ENCODE peak calls at places on chromosomes 3 and 15, in ten cellular contexts. G is fibroblast of lung; B is H9; J is HEK293T; Q is NCI-H69; Z is HFFc6; A is occipital lobe; E is GM12878; N is germinal center; I is stimulated activated naive CD4-positive, alpha-beta T cell. H is an unnamed sample.
A peak's percentile ranks its signal among the peaks of the same experiment; 100 is the strongest.

GRCh38 chr3:129485681-129486056 is 42.8 kb upstream of the RHO start:
- DNase-seq in G (peak; percentile 100), B (no peak), J (no peak), Q (no peak), Z (peak; percentile 99), A (peak; percentile 35), E (no peak), N (no peak), I (no peak), H (no peak)

GRCh38 chr3:140573011-140573410 is 104.9 kb upstream of the TRIM42 start:
- DNase-seq in G (no peak), B (no peak), J (no peak), Q (peak; percentile 4), Z (no peak), A (no peak), E (no peak), N (no peak), I (no peak), H (no peak)

GRCh38 chr15:69305204-69305931 is 6.7 kb downstream of the PAQR5 start:
- DNase-seq in G (peak; percentile 90), B (no peak), J (no peak), Q (no peak), Z (peak; percentile 67), A (no peak), E (no peak), N (no peak), I (no peak), H (no peak)

GRCh38 chr15:72070817-72071447 is 47.0 kb downstream of the MYO9A start:
- DNase-seq in G (no peak), B (no peak), J (no peak), Q (no peak), Z (peak; percentile 8), A (no peak), E (no peak), N (peak; percentile 14), I (no peak), H (no peak)

GRCh38 chr3:149243540-149243939 is 21.9 kb upstream of the CP start:
- DNase-seq in G (no peak), B (no peak), J (no peak), Q (no peak), Z (no peak), A (no peak), E (no peak), N (peak; percentile 69), I (no peak), H (no peak)

GRCh38 chr15:45662375-45662774 is 27.5 kb downstream of the SQOR start:
- DNase-seq in G (no peak), B (peak; percentile 58), J (no peak), Q (no peak), Z (no peak), A (no peak), E (no peak), N (no peak), I (no peak), H (no peak)

GRCh38 chr3:123385981-123386380 is 62.9 kb downstream of the ADCY5 start:
- DNase-seq in G (peak; percentile 19), B (no peak), J (no peak), Q (no peak), Z (peak; percentile 27), A (no peak), E (no peak), N (no peak), I (no peak), H (no peak)

GRCh38 chr15:45168286-45168685 is 19.5 kb downstream of the SHF start:
- DNase-seq in G (no peak), B (no peak), J (no peak), Q (peak; percentile 41), Z (no peak), A (no peak), E (no peak), N (no peak), I (no peak), H (no peak)

GRCh38 chr15:77647961-77648360 is 15.2 kb upstream of the LINGO1 start:
- DNase-seq in G (no peak), B (no peak), J (no peak), Q (no peak), Z (no peak), A (no peak), E (no peak), N (no peak), I (no peak), H (no peak)

GRCh38 chr15:68550498-68551295 is 28.1 kb upstream of the CORO2B start:
- DNase-seq in G (peak; percentile 60), B (peak; percentile 78), J (peak; percentile 68), Q (peak; percentile 73), Z (no peak), A (peak; percentile 18), E (no peak), N (peak; percentile 72), I (peak; percentile 46), H (peak; percentile 70)

GRCh38 chr15:99618941-99619411 is 53.2 kb downstream of the MEF2A start:
- DNase-seq in G (peak; percentile 41), B (peak; percentile 37), J (peak; percentile 17), Q (no peak), Z (peak; percentile 30), A (no peak), E (no peak), N (no peak), I (no peak), H (peak; percentile 42)

GRCh38 chr15:33149919-33150318 is 44.6 kb downstream of the FMN1 start:
- DNase-seq in G (peak; percentile 35), B (no peak), J (no peak), Q (no peak), Z (no peak), A (no peak), E (no peak), N (no peak), I (no peak), H (no peak)

GRCh38 chr15:74294010-74294409 is 57.9 kb downstream of the CCDC33 start:
- DNase-seq in G (no peak), B (no peak), J (no peak), Q (peak; percentile 85), Z (no peak), A (no peak), E (no peak), N (no peak), I (no peak), H (no peak)

GRCh38 chr15:88834211-88834812 is 31.1 kb downstream of the ACAN start:
- DNase-seq in G (peak; percentile 50), B (peak; percentile 72), J (peak; percentile 52), Q (no peak), Z (peak; percentile 20), A (no peak), E (no peak), N (peak; percentile 15), I (no peak), H (no peak)

GRCh38 chr15:40693904-40694705 is 869 bp upstream of the RAD51 start:
- DNase-seq in G (no peak), B (no peak), J (no peak), Q (no peak), Z (peak; percentile 67), A (no peak), E (peak; percentile 19), N (peak; percentile 25), I (no peak), H (no peak)

GRCh38 chr3:50213383-50213782 is 8.3 kb downstream of the SLC38A3 start:
- DNase-seq in G (no peak), B (no peak), J (no peak), Q (peak; percentile 57), Z (no peak), A (peak; percentile 81), E (no peak), N (no peak), I (no peak), H (no peak)

GRCh38 chr15:78316211-78317077 is 17.0 kb upstream of the SKIC8 start:
- DNase-seq in G (no peak), B (peak; percentile 54), J (no peak), Q (peak; percentile 91), Z (no peak), A (peak; percentile 55), E (no peak), N (no peak), I (no peak), H (no peak)

GRCh38 chr15:81052046-81052445 is 51.3 kb downstream of the TLNRD1 start:
- DNase-seq in G (no peak), B (no peak), J (no peak), Q (no peak), Z (no peak), A (no peak), E (no peak), N (no peak), I (no peak), H (no peak)

GRCh38 chr3:100561459-100562158 is 47.8 kb upstream of the ADGRG7 start:
- DNase-seq in G (peak; percentile 70), B (peak; percentile 48), J (no peak), Q (peak; percentile 5), Z (peak; percentile 4), A (no peak), E (no peak), N (no peak), I (no peak), H (no peak)

GRCh38 chr3:52471371-52472238 is 16.2 kb downstream of the NISCH start:
- DNase-seq in G (peak; percentile 60), B (peak; percentile 67), J (peak; percentile 60), Q (no peak), Z (no peak), A (no peak), E (no peak), N (no peak), I (no peak), H (peak; percentile 76)

GRCh38 chr15:22949074-22949547 is 31.1 kb downstream of the CYFIP1 start:
- DNase-seq in G (peak; percentile 59), B (peak; percentile 81), J (peak; percentile 33), Q (peak; percentile 98), Z (no peak), A (no peak), E (no peak), N (no peak), I (no peak), H (no peak)

GRCh38 chr3:105440113-105440512 is 73.4 kb downstream of the ALCAM start:
- DNase-seq in G (no peak), B (no peak), J (no peak), Q (no peak), Z (no peak), A (no peak), E (no peak), N (no peak), I (no peak), H (no peak)

GRCh38 chr15:70833897-70834765 is 19.8 kb downstream of the LARP6 start:
- DNase-seq in G (peak; percentile 88), B (peak; percentile 59), J (peak; percentile 55), Q (peak; percentile 75), Z (peak; percentile 48), A (no peak), E (no peak), N (no peak), I (no peak), H (no peak)

GRCh38 chr3:123694377-123695147 is 109.7 kb upstream of the HACD2 start:
- DNase-seq in G (no peak), B (no peak), J (no peak), Q (no peak), Z (no peak), A (no peak), E (no peak), N (no peak), I (no peak), H (no peak)

GRCh38 chr15:30990451-30991300 is 752 bp downstream of the MTMR10 start:
- DNase-seq in G (peak; percentile 10), B (no peak), J (no peak), Q (peak; percentile 86), Z (no peak), A (no peak), E (no peak), N (peak; percentile 44), I (no peak), H (no peak)

GRCh38 chr3:156382458-156383346 is 172.2 kb downstream of the SSR3 start:
- DNase-seq in G (peak; percentile 43), B (peak; percentile 70), J (peak; percentile 65), Q (peak; percentile 46), Z (peak; percentile 17), A (no peak), E (no peak), N (peak; percentile 31), I (no peak), H (no peak)

GRCh38 chr15:39747326-39747725 is 35.3 kb downstream of the FSIP1 start:
- DNase-seq in G (peak; percentile 69), B (no peak), J (no peak), Q (no peak), Z (peak; percentile 43), A (no peak), E (no peak), N (no peak), I (no peak), H (no peak)

GRCh38 chr3:77871436-77871835 is 831.5 kb downstream of the ROBO2 start:
- DNase-seq in G (no peak), B (no peak), J (no peak), Q (peak; percentile 24), Z (no peak), A (no peak), E (no peak), N (no peak), I (no peak), H (no peak)

H was measured in upper lobe of left lung.